ENCODE peak calls at places on chromosome 2, in four cellular contexts. V, Z, J and S are unnamed samples.

GRCh38 chr2:8234253-8234652 is 447.6 kb upstream of the ID2 start:
- DNase-seq in Z (no peak), V (no peak), J (no peak), S (no peak)

GRCh38 chr2:70047406-70048033 is 39.8 kb upstream of the PCBP1 start:
- DNase-seq in J (no peak), Z (no peak), V (no peak), S (no peak)

GRCh38 chr2:191552036-191552435 is 125.9 kb upstream of the NABP1 start:
- DNase-seq in J (no peak), Z (no peak), V (no peak), S (no peak)

GRCh38 chr2:145012214-145012670 is 492.3 kb upstream of the ZEB2 start:
- DNase-seq in Z (no peak), J (peak), V (no peak), S (no peak)

GRCh38 chr2:181805228-181806038 is 86.1 kb upstream of the ITPRID2 start:
- DNase-seq in J (peak), Z (no peak), V (no peak), S (no peak)

GRCh38 chr2:101295895-101296294 is 12.6 kb downstream of the RNF149 start:
- DNase-seq in Z (no peak), J (peak), V (no peak), S (no peak)

GRCh38 chr2:174062934-174063333 is 97.8 kb upstream of the SP3 start:
- DNase-seq in Z (no peak), J (no peak), V (no peak), S (no peak)

GRCh38 chr2:10408649-10409579 is 39.2 kb downstream of the ODC1 start:
- DNase-seq in J (peak), V (peak), Z (peak), S (peak)

GRCh38 chr2:54597153-54597827 is 126.2 kb upstream of the EML6 start:
- DNase-seq in V (peak), Z (peak), J (peak), S (peak)

GRCh38 chr2:11622611-11623010 is 47.4 kb downstream of the NTSR2 start:
- DNase-seq in J (no peak), Z (no peak), V (no peak), S (no peak)

GRCh38 chr2:231713738-231714638 is 5.7 kb downstream of the PTMA start:
- DNase-seq in Z (peak), V (peak), J (peak), S (peak)

GRCh38 chr2:222946700-222947278 is 86.0 kb downstream of the ACSL3 start:
- DNase-seq in J (no peak), V (no peak), Z (no peak), S (no peak)

GRCh38 chr2:70921839-70922590 is 13.7 kb upstream of the ATP6V1B1 start:
- DNase-seq in V (peak), J (no peak), Z (no peak), S (no peak)

GRCh38 chr2:95025406-95026319 is at the start of gene MAL:
- DNase-seq in V (no peak), J (no peak), Z (no peak), S (peak)

GRCh38 chr2:38155-38554 is 8.2 kb downstream of the FAM110C start:
- DNase-seq in V (no peak), Z (no peak), J (no peak), S (no peak)

GRCh38 chr2:8617048-8617447 is 64.8 kb upstream of the ID2 start:
- DNase-seq in J (no peak), Z (no peak), V (no peak), S (no peak)

GRCh38 chr2:230318190-230319121 is 8.5 kb upstream of the SP140L start:
- DNase-seq in J (no peak), V (no peak), Z (no peak), S (no peak)

GRCh38 chr2:188410504-188411235 is 119.0 kb downstream of the GULP1 start:
- DNase-seq in Z (no peak), J (no peak), V (no peak), S (no peak)

GRCh38 chr2:233385489-233386044 is 31.3 kb downstream of the DGKD start:
- DNase-seq in Z (no peak), J (peak), V (no peak), S (peak)

GRCh38 chr2:45469314-45470099 is 141.6 kb downstream of the SRBD1 start:
- DNase-seq in V (no peak), J (peak), Z (no peak), S (no peak)

GRCh38 chr2:148568597-148568996 is 76.0 kb upstream of the EPC2 start:
- DNase-seq in Z (no peak), J (no peak), V (no peak), S (no peak)

GRCh38 chr2:43484323-43484930 is 111.4 kb downstream of the THADA start:
- DNase-seq in J (peak), V (no peak), Z (no peak), S (peak)

GRCh38 chr2:27489118-27489497 is 435 bp downstream of the IFT172 start:
- DNase-seq in J (peak), V (no peak), Z (no peak), S (peak)

GRCh38 chr2:23632386-23632785 is 247.4 kb downstream of the KLHL29 start:
- DNase-seq in V (peak), Z (no peak), J (no peak), S (no peak)

DNA sequence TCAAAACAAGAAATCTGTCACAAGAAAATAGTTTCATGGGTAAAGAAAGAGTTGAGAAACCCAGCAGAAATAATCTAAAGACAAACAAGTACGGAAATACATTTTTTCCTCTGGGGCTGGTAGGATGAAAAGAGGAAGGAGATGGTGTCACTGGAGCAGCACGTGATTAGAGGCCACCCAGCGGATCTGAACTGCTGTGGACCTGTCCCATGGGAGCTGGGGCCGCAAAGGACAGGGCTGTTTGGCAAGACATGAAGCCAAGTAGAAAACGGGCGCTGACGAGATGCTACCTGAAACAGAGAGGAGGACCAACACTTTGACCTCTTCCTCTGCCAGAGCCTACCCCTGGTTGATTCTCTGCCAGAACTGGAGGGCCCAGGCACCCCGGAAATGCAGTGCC is 295.4 kb upstream of the ATP5MC3 start:
- DNase-seq in Z (no peak), V (peak), J (no peak), S (no peak)
- H3K4me3 ChIP-seq in Z (no peak), V (no peak), J (no peak), S (no peak)

DNA sequence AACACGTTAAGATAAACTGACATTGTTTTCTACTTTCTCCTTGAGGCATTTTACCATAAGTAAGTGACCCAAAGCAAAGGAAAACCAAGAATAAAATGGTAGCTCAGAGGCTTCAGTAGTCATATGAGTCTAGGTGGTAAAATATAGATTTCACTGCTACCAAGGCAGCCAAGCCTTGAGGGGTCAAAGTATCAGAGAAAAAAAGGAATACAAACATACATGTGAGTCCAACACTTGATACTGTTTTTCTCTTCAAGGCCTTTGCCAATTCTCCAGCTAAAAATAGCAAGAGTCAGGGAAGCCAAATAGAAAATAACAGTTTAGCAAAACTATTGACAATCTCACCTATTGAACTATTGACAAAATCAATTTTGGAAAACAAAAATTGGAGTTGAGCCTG is 925.9 kb downstream of the BCL11A start:
- DNase-seq in J (no peak), Z (no peak), V (no peak), S (no peak)
- H3K4me3 ChIP-seq in J (no peak), Z (no peak), V (no peak), S (no peak)

GRCh38 chr2:88658318-88658717 is 31.1 kb upstream of the EIF2AK3 start:
- DNase-seq in Z (no peak), J (peak), V (no peak), S (no peak)

GRCh38 chr2:88660622-88661021 is 30.9 kb upstream of the RPIA start:
- DNase-seq in J (no peak), Z (no peak), V (no peak), S (no peak)

GRCh38 chr2:88657131-88657530 is 29.9 kb upstream of the EIF2AK3 start:
- DNase-seq in Z (no peak), J (peak), V (no peak), S (no peak)

GRCh38 chr2:88656690-88657089 is 29.4 kb upstream of the EIF2AK3 start:
- DNase-seq in Z (no peak), J (peak), V (no peak), S (no peak)

DNA sequence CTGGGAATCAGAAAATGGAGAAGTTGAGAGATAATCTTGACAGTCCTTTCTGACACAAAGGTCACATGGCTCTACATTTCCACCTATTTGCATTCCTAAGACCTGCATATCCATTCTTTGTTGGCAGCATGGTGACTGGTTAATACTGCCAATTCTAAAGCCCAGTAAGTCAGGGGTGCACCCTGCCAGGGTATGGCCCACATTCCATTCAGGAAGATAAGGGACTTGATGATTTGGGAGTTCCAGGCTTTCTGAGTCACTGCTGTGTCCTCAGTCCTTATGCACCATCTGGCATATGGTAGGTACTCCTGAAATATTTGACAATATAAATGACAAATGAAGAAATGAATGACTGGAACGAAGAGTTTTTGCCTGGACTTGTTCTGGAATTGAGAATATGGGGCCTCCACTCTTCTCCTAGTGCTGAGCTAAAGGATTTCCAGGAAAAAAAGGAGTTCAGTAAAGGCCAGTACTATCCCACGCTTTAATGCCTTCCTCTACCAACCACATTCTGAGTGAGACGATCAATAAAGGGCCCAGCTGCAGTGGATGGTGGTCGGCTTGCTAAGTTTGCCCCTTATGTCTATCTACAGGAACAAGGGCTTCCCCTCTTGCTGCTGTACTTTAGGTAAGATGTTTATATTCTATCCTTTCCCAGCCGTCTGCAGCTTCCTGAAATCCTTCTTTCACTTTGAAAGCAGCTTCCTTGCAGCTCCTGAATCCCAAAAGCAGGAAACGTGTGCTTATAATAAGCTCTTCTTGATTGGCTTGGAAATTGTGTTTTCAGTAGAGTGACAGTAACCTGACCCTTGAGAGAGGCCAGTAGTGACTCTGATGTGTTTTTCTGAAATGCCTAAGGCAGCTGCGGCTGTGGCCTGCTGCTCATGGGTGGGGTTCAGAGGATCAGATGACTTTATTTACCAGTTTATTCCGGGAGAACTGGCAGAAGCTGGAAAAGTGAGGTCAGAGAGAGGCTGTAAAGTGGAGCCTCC is 31.9 kb upstream of the EIF2AK3 start:
- DNase-seq in Z (peak), V (peak), J (peak), S (no peak)
- H3K4me3 ChIP-seq in Z (no peak), V (peak), J (no peak), S (no peak)

GRCh38 chr2:199606193-199606780 is 148.5 kb upstream of the SATB2 start:
- DNase-seq in V (no peak), Z (no peak), J (no peak), S (no peak)

GRCh38 chr2:199602896-199603482 is 145.2 kb upstream of the SATB2 start:
- DNase-seq in V (no peak), Z (no peak), J (no peak), S (no peak)

GRCh38 chr2:199607914-199608313 is 150.2 kb upstream of the SATB2 start:
- DNase-seq in V (no peak), J (no peak), Z (no peak), S (no peak)

GRCh38 chr2:199602271-199602895 is 144.6 kb upstream of the SATB2 start:
- DNase-seq in J (no peak), V (no peak), Z (peak), S (no peak)

DNA sequence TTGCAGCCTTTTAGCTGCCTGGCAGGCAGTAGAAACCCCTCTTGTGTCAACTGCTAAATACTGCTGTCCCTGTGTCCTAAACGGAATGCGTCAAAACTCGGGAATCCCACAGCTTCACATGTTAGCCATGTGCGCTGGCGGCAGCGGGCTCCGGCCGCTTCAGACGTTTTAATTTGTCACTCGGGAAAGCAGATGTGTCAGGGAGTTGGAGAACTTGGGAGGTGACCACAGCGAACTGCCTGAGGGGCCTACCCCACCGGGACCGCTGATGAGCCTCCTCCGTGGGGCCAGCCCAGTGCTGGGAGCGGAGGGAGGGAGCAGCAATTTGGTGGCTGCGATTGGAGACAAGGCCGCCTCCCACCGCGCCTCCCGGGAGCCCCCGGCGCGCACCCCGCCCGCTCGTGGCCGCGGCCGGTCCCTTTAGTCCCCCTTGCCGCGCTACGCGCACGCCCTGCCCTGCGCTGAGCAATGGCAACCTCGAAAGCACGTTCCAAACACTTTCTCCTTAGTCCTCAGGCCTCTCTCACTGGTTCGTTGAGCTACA is 146.1 kb upstream of the SATB2 start:
- DNase-seq in Z (no peak), V (peak), J (no peak), S (no peak)
- H3K4me3 ChIP-seq in Z (no peak), V (no peak), J (no peak), S (no peak)

DNA sequence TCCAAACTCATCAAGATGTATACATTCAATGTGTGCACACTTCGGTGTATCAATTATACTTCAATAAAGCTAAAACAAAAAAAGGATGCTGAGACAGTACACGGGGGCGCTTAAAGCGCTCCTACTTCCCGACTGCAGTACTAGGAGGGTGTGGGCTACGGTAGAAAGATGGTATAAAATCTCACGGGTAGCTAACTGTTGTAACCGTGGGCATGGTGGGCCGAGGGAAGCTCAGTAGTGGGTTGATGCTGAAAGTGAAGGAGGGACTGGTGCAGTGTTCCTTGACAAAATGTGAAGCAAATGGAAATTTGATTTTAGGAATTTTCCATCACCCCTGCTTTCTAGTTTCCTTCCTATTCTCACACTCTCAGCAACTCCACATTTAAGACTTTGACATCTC is 42.6 kb upstream of the DARS1 start:
- DNase-seq in V (no peak), J (no peak), Z (no peak), S (no peak)
- H3K4me3 ChIP-seq in V (no peak), J (no peak), Z (no peak), S (no peak)

DNA sequence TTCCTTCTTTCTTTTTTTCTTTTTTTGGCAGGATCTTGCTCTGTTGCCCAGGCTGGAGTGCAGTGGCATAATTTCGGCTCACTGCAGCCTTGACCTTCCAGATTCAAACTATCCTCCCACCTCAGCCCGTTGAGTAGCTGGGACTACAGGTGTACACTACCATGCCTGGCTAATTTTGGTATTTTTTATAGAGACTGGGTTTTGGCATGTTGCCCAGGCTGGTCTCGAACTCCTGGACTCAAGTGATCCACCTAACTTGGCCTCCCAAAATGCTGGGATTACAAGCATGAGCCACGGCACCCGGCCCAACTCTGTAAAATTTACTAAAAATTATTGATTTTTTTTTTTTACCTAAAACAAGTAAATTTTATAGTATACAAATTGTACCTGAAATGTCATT is 360.8 kb downstream of the ALK start:
- DNase-seq in J (no peak), V (no peak), Z (no peak), S (no peak)
- H3K4me3 ChIP-seq in J (no peak), V (no peak), Z (no peak), S (no peak)

DNA sequence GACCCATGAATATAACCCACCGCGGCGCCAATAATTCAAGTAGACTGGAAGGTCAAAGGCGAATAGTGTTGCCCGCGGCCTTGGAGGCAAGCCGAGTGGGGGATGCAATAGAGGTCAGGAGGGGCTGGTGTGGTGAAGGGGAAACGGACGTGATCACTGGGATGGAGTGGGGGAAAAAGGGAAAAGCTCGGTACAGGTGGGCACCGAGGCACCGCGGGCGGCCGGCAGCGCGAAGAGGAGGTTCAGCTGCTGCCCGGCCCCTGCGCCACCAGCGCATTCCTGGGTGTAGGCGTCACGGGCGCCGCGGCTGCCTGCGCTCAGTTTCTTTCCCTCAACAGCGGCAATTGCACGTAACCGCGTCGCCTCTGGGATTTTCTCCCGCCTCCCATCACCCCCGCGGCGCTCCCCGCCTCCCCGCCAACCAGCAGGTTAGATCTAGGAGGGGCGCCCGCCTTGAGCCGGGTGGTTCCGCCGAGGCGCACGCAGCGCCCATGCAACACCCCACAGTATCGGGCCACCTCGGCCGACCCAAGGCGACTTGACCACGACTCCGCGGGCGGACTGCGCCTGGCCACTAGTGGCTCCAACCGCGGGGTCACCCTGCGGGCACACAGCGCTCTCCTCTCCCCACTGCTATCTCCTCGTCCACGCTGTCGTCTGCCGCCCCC is 1.5 kb downstream of the RND3 start:
- DNase-seq in Z (peak), V (peak), J (peak), S (no peak)
- H3K4me3 ChIP-seq in Z (peak), V (peak), J (peak), S (no peak)

GRCh38 chr2:111058264-111058663 is 62.5 kb upstream of the BCL2L11 start:
- DNase-seq in J (no peak), V (no peak), Z (no peak), S (no peak)
- H3K4me3 ChIP-seq in J (no peak), V (no peak), Z (no peak), S (no peak)

GRCh38 chr2:158967114-158967730 is 1.2 kb upstream of the TANC1 start:
- DNase-seq in V (no peak), Z (peak), J (no peak), S (no peak)
- H3K4me3 ChIP-seq in V (peak), Z (peak), J (peak), S (no peak)

DNA sequence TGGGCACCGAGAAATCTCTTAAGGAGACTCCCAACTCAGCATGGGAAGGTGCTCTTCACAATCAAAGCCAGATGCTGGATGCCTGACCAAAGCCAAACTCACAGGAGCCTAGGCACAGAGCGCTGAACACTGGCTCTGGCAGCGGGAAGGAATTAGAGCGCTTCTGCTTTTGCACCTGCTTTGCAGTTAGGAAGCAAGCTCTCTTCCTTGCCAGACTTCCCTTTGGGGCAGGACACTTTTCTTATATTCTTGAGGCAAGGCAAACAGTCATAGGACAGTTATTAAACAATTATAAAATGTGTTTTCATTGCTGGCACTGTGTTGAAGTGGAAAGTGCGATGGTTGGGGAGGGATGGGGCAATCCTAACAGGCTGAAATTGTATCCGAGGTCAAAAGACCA is 79.6 kb upstream of the DNMT3A start:
- DNase-seq in V (no peak), J (no peak), Z (no peak), S (no peak)
- H3K4me3 ChIP-seq in V (no peak), J (no peak), Z (no peak), S (no peak)